ENCODE peak calls at places on chromosomes 1 and 21, in four cellular contexts. One of them, this sample, is unnamed.

GRCh38 chr21:35084869-35085268 is 35.8 kb upstream of the RUNX1 start:
- DNase-seq in GM18507: no peak
- DNase-seq in central memory CD4-positive, alpha-beta T cell: no peak
- DNase-seq in nephron progenitor cell: no peak
- DNase-seq in this sample: no peak

GRCh38 chr1:31666290-31666963 is 21.8 kb upstream of the PEF1 start:
- DNase-seq in GM18507: no peak
- DNase-seq in nephron progenitor cell: no peak
- DNase-seq in central memory CD4-positive, alpha-beta T cell: no peak
- DNase-seq in this sample: no peak

GRCh38 chr1:209611771-209612570 is 28.5 kb downstream of the CAMK1G start:
- DNase-seq in central memory CD4-positive, alpha-beta T cell: no peak
- DNase-seq in GM18507: no peak
- DNase-seq in nephron progenitor cell: no peak
- DNase-seq in this sample: peak; percentile 13

GRCh38 chr21:17548262-17548661 is 35.4 kb downstream of the CXADR start:
- DNase-seq in nephron progenitor cell: no peak
- DNase-seq in central memory CD4-positive, alpha-beta T cell: no peak
- DNase-seq in GM18507: no peak
- DNase-seq in this sample: no peak

GRCh38 chr1:116486424-116486823 is 84.4 kb downstream of the CD58 start:
- DNase-seq in GM18507: no peak
- DNase-seq in nephron progenitor cell: no peak
- DNase-seq in central memory CD4-positive, alpha-beta T cell: no peak
- DNase-seq in this sample: no peak

GRCh38 chr1:8598060-8598724 is 219.2 kb downstream of the RERE start:
- DNase-seq in central memory CD4-positive, alpha-beta T cell: no peak
- DNase-seq in GM18507: no peak
- DNase-seq in nephron progenitor cell: no peak
- DNase-seq in this sample: no peak

GRCh38 chr21:30842990-30843389 is 13.4 kb upstream of the KRTAP7-1 start:
- DNase-seq in GM18507: no peak
- DNase-seq in nephron progenitor cell: no peak
- DNase-seq in central memory CD4-positive, alpha-beta T cell: no peak
- DNase-seq in this sample: no peak

GRCh38 chr21:33308586-33309490 is 15.9 kb upstream of the IFNAR1 start:
- DNase-seq in central memory CD4-positive, alpha-beta T cell: peak; percentile 36
- DNase-seq in nephron progenitor cell: no peak
- DNase-seq in GM18507: peak; percentile 40
- DNase-seq in this sample: peak; percentile 47

GRCh38 chr21:41045534-41046268 is 122.3 kb upstream of the BACE2 start:
- DNase-seq in nephron progenitor cell: peak; percentile 62
- DNase-seq in central memory CD4-positive, alpha-beta T cell: no peak
- DNase-seq in GM18507: no peak
- DNase-seq in this sample: no peak

GRCh38 chr1:3668585-3669300 is 16.4 kb downstream of the TP73 start:
- DNase-seq in nephron progenitor cell: peak; percentile 64
- DNase-seq in GM18507: no peak
- DNase-seq in central memory CD4-positive, alpha-beta T cell: no peak
- DNase-seq in this sample: no peak

GRCh38 chr1:157095551-157095950 is 4.1 kb downstream of the ETV3L start:
- DNase-seq in central memory CD4-positive, alpha-beta T cell: no peak
- DNase-seq in nephron progenitor cell: no peak
- DNase-seq in GM18507: no peak
- DNase-seq in this sample: no peak

GRCh38 chr1:201144701-201145100 is 9.6 kb downstream of the TMEM9 start:
- DNase-seq in nephron progenitor cell: no peak
- DNase-seq in central memory CD4-positive, alpha-beta T cell: no peak
- DNase-seq in GM18507: no peak
- DNase-seq in this sample: no peak

GRCh38 chr1:245810789-245811337 is 656.1 kb downstream of the KIF26B start:
- DNase-seq in nephron progenitor cell: no peak
- DNase-seq in central memory CD4-positive, alpha-beta T cell: no peak
- DNase-seq in GM18507: no peak
- DNase-seq in this sample: no peak

GRCh38 chr1:32618673-32619221 is 31.6 kb downstream of the ZBTB8OS start:
- DNase-seq in central memory CD4-positive, alpha-beta T cell: no peak
- DNase-seq in nephron progenitor cell: no peak
- DNase-seq in GM18507: no peak
- DNase-seq in this sample: no peak

GRCh38 chr1:156851779-156852413 is 7.0 kb downstream of the INSRR start:
- DNase-seq in nephron progenitor cell: no peak
- DNase-seq in central memory CD4-positive, alpha-beta T cell: no peak
- DNase-seq in GM18507: no peak
- DNase-seq in this sample: no peak

GRCh38 chr1:212034516-212035122 is 738 bp downstream of the INTS7 start:
- DNase-seq in GM18507: no peak
- DNase-seq in nephron progenitor cell: no peak
- DNase-seq in central memory CD4-positive, alpha-beta T cell: no peak
- DNase-seq in this sample: no peak

GRCh38 chr1:50270926-50271325 is 152.3 kb downstream of the DMRTA2 start:
- DNase-seq in nephron progenitor cell: no peak
- DNase-seq in central memory CD4-positive, alpha-beta T cell: no peak
- DNase-seq in GM18507: no peak
- DNase-seq in this sample: no peak

GRCh38 chr1:215475719-215476525 is 91.2 kb upstream of the KCTD3 start:
- DNase-seq in GM18507: no peak
- DNase-seq in central memory CD4-positive, alpha-beta T cell: no peak
- DNase-seq in nephron progenitor cell: no peak
- DNase-seq in this sample: no peak

GRCh38 chr1:10361515-10361914 is 37.3 kb upstream of the PGD start:
- DNase-seq in central memory CD4-positive, alpha-beta T cell: no peak
- DNase-seq in nephron progenitor cell: no peak
- DNase-seq in GM18507: no peak
- DNase-seq in this sample: no peak

GRCh38 chr1:182965096-182965495 is 12.1 kb upstream of the SHCBP1L start:
- DNase-seq in GM18507: no peak
- DNase-seq in nephron progenitor cell: no peak
- DNase-seq in central memory CD4-positive, alpha-beta T cell: no peak
- DNase-seq in this sample: no peak